ENCODE peak calls at places on chromosomes 12 and 14, in ten cellular contexts. V is HuH-7.5; D is psoas muscle; C is iPS-NIHi11; I is effector memory CD8-positive, alpha-beta T cell; Z is endothelial cell; H is AG04450; M is smooth muscle cell of the brain vasculature; G is GM04504; J is stimulated activated CD8-positive, alpha-beta memory T cell treated with anti-CD3 and anti-CD28 coated beads, Interleukin-15, amount 100 ng/mL, for 48 hours. S is an unnamed sample.

GRCh38 chr14:98259881-98260280 is 1012.1 kb downstream of the BCL11B start:
- DNase-seq in V (no peak), D (no peak), C (no peak), I (no peak), Z (no peak), H (no peak), M (no peak), G (no peak), J (no peak), S (peak)

GRCh38 chr14:60356921-60357550 is 108.0 kb downstream of the PPM1A start:
- DNase-seq in V (no peak), D (no peak), C (peak), I (no peak), Z (peak), H (no peak), M (no peak), G (no peak), J (no peak), S (peak)

GRCh38 chr12:110600254-110600653 is 13.7 kb upstream of the TCTN1 start:
- DNase-seq in V (no peak), D (no peak), C (no peak), I (no peak), Z (no peak), H (no peak), M (no peak), G (no peak), J (no peak), S (peak)

GRCh38 chr14:34465069-34465859 is 3.2 kb upstream of the SPTSSA start:
- DNase-seq in V (no peak), D (no peak), C (peak), I (no peak), Z (no peak), H (no peak), M (no peak), G (no peak), J (no peak), S (peak)

GRCh38 chr12:27081668-27082091 is 698 bp downstream of the C12orf71 start:
- DNase-seq in V (peak), D (no peak), C (peak), I (no peak), Z (no peak), H (no peak), M (no peak), G (no peak), J (no peak), S (no peak)

GRCh38 chr12:125314051-125314882 is 249.0 kb downstream of the AACS start:
- DNase-seq in V (no peak), D (no peak), C (peak), I (no peak), Z (no peak), H (no peak), M (no peak), G (no peak), J (no peak), S (peak)

GRCh38 chr14:65506801-65507200 is 94.3 kb downstream of the FUT8 start:
- DNase-seq in V (no peak), D (no peak), C (peak), I (no peak), Z (no peak), H (no peak), M (no peak), G (no peak), J (no peak), S (no peak)

GRCh38 chr12:49892084-49892731 is 11.5 kb downstream of the FAIM2 start:
- DNase-seq in V (no peak), D (peak), C (no peak), I (no peak), Z (no peak), H (no peak), M (no peak), G (no peak), J (no peak), S (peak)

GRCh38 chr12:4215862-4216541 is 57.6 kb upstream of the CCND2 start:
- DNase-seq in V (no peak), D (no peak), C (no peak), I (no peak), Z (no peak), H (no peak), M (no peak), G (no peak), J (peak), S (no peak)

GRCh38 chr12:49060237-49061156 is at the start of gene KMT2D:
- DNase-seq in V (peak), D (peak), C (peak), I (peak), Z (peak), H (peak), M (peak), G (peak), J (peak), S (peak)

GRCh38 chr12:127143020-127143419 is 1124.0 kb upstream of the TMEM132C start:
- DNase-seq in V (no peak), D (no peak), C (no peak), I (no peak), Z (no peak), H (no peak), M (no peak), G (no peak), J (no peak), S (no peak)